ENCODE peak calls at places on chromosomes 6 and 20, in eight cellular contexts. D is psoas muscle, M is neural progenitor cell, J is heart left ventricle, C is lung, V is AG04450, B is aorta, X is adrenal gland. S is an unnamed sample.

GRCh38 chr6:87261534-87261933 is 60.9 kb upstream of the SMIM8 start:
- DNase-seq in D (no peak), M (no peak), J (no peak), C (no peak), V (no peak), B (no peak), X (no peak), S (no peak)

GRCh38 chr6:53299331-53299835 is 49.4 kb downstream of the ELOVL5 start:
- DNase-seq in D (no peak), M (no peak), J (no peak), C (no peak), V (no peak), B (no peak), X (no peak), S (no peak)

GRCh38 chr20:45307076-45307645 is 521 bp downstream of the RBPJL start:
- DNase-seq in D (no peak), M (no peak), J (no peak), C (no peak), V (no peak), B (no peak), X (no peak), S (no peak)

GRCh38 chr6:123089223-123089622 is 93.2 kb downstream of the CLVS2 start:
- DNase-seq in D (no peak), M (no peak), J (no peak), C (no peak), V (no peak), B (no peak), X (no peak), S (no peak)

GRCh38 chr20:57620274-57620990 is at the start of gene ZBP1:
- DNase-seq in D (no peak), M (no peak), J (no peak), C (no peak), V (no peak), B (peak), X (no peak), S (peak)

GRCh38 chr6:128723667-128724066 is 159.3 kb upstream of the LAMA2 start:
- DNase-seq in D (no peak), M (no peak), J (no peak), C (no peak), V (peak), B (no peak), X (no peak), S (no peak)

GRCh38 chr6:30876039-30876730 is 8.1 kb upstream of the DDR1 start:
- DNase-seq in D (no peak), M (no peak), J (no peak), C (no peak), V (no peak), B (no peak), X (peak), S (no peak)

GRCh38 chr6:27019651-27020552 is 227.6 kb upstream of the PRSS16 start:
- DNase-seq in D (peak), M (peak), J (peak), C (peak), V (peak), B (peak), X (peak), S (peak)

GRCh38 chr6:43221046-43221773 is 8.1 kb downstream of the DNPH1 start:
- DNase-seq in D (peak), M (no peak), J (peak), C (no peak), V (no peak), B (no peak), X (no peak), S (no peak)

GRCh38 chr6:97726378-97726777 is 443.4 kb upstream of the MMS22L start:
- DNase-seq in D (no peak), M (peak), J (no peak), C (no peak), V (no peak), B (no peak), X (no peak), S (no peak)

GRCh38 chr6:98833101-98834059 is 994 bp upstream of the POU3F2 start:
- DNase-seq in D (no peak), M (peak), J (peak), C (no peak), V (no peak), B (peak), X (peak), S (no peak)

GRCh38 chr6:79420054-79420453 is 117.2 kb downstream of the LCA5 start:
- DNase-seq in D (no peak), M (no peak), J (no peak), C (no peak), V (no peak), B (no peak), X (no peak), S (no peak)

GRCh38 chr20:7851031-7851490 is 89.2 kb downstream of the HAO1 start:
- DNase-seq in D (no peak), M (no peak), J (no peak), C (no peak), V (no peak), B (no peak), X (no peak), S (no peak)

GRCh38 chr20:62780204-62780603 is 16.1 kb upstream of the MRGBP start:
- DNase-seq in D (no peak), M (no peak), J (no peak), C (no peak), V (no peak), B (no peak), X (no peak), S (no peak)

GRCh38 chr6:167846997-167847606 is 20.4 kb downstream of the AFDN start:
- DNase-seq in D (no peak), M (no peak), J (no peak), C (no peak), V (no peak), B (no peak), X (no peak), S (no peak)

GRCh38 chr6:43038727-43039126 is 14.9 kb downstream of the CUL7 start:
- DNase-seq in D (no peak), M (no peak), J (no peak), C (no peak), V (no peak), B (no peak), X (no peak), S (no peak)

GRCh38 chr6:104418125-104418524 is 441.6 kb downstream of the HACE1 start:
- DNase-seq in D (no peak), M (no peak), J (no peak), C (no peak), V (no peak), B (no peak), X (no peak), S (no peak)

GRCh38 chr6:15822835-15823234 is 160.0 kb upstream of the DTNBP1 start:
- DNase-seq in D (no peak), M (no peak), J (no peak), C (no peak), V (no peak), B (no peak), X (no peak), S (no peak)

GRCh38 chr6:155207223-155207622 is 56.6 kb upstream of the CLDN20 start:
- DNase-seq in D (no peak), M (no peak), J (no peak), C (no peak), V (no peak), B (no peak), X (no peak), S (no peak)

GRCh38 chr6:12304487-12304886 is 14.3 kb downstream of the EDN1 start:
- DNase-seq in D (no peak), M (no peak), J (no peak), C (no peak), V (no peak), B (no peak), X (no peak), S (no peak)

GRCh38 chr6:142075516-142076101 is 57.1 kb upstream of the GJE1 start:
- DNase-seq in D (no peak), M (no peak), J (no peak), C (no peak), V (no peak), B (no peak), X (no peak), S (no peak)

GRCh38 chr20:61949363-61949713 is 116.3 kb downstream of the TAF4 start:
- DNase-seq in D (peak), M (no peak), J (no peak), C (no peak), V (no peak), B (peak), X (no peak), S (no peak)

GRCh38 chr20:50385733-50386640 is 124.2 kb upstream of the PTPN1 start:
- DNase-seq in D (peak), M (no peak), J (no peak), C (no peak), V (no peak), B (no peak), X (no peak), S (no peak)

DNA sequence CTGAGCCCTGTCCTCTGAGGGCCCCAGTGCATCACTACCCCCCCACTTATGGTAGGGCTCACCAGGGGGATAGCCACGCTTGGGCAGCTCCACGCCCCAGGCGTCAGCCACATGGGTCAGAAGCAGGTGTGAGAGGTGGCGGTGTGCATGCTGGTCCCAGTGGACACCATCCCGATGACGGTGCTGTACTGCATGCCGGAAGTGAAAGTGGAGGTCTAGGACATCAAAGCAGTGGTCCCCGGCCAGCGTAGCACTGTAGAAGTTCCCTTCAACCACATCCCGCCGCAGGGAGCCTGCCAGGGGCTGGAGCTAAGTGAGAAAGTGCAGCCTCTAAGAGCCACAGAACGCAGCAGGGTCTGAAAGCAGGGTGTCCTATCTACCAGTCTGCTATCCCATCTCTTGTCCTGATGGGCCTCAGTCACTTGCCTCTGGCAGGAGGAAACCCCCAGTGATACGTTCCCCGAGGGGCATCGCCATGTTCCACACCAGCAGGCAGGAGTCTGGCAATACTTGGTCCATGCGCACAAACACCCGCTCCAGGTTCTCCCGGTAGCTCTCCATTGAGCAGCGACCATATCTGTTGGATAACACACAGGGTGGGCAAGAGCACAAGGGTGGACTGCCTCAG is 2.2 kb downstream of the PCED1A start:
- DNase-seq in D (no peak), M (no peak), J (no peak), C (no peak), V (no peak), B (no peak), X (peak), S (no peak)
- H3K27ac ChIP-seq in D (no peak), M (no peak), J (no peak), C (no peak), V (no peak), B (no peak), X (no peak), S (no peak)

DNA sequence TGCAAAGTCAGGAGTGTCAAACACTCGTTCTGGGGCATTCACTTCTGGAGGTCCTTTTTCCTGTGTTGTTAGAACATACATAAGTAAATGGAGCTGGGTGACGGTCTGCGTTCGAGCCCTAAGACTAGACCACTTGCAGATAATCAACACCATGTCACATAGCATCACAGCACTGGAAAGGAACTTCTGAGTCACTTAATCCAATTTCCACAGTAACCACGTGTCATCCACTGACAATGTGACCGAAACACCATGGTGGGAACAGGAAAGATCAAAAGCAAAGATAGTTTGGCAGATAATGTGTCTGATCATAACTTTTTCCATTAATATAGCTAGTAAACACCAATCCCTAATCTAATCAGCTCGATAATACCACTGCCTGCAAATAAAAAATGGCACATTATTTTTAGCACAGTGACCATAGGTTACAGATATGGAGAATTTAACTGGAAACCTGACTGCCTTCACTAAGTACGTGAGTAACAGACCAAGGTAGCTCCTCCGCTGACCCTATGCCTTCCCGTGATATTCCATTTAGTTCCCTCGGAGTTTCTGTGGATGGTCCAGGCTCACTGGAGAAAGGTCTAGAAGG is 34.8 kb downstream of the WRNIP1 start:
- DNase-seq in D (no peak), M (no peak), J (no peak), C (peak), V (no peak), B (no peak), X (no peak), S (no peak)
- H3K27ac ChIP-seq in D (no peak), M (no peak), J (no peak), C (peak), V (no peak), B (no peak), X (no peak), S (no peak)

DNA sequence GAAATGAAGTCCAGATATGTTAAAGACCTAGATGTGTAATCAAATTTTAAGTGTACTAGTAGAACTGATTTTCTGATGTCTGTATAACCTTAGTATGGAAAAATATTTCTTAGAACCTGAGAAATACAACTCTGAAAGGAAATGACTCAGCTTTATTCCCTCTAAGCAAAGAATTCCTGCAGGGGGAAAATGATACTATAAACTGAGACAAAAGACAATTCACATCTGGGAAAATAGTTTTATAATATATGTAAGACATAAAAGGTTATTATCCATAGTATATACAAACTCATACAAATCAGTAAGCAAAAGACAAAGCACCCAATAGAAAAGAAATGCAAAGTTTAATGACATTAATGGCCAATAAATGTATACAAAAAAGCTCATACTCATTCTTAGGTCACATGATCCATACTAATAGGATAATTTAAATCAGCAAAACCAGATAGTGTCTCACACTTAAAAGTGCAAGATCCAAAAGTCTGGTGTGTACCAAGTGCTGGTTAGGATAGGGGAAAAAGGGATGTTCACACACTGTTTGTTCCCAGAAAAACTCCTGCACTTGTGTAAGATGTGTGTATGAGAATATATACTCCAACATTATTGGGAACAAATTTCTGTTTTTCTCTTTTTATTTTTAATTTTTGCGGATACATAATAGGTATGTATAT is 22.6 kb downstream of the RNF217 start:
- DNase-seq in D (no peak), M (no peak), J (no peak), C (no peak), V (no peak), B (no peak), X (no peak), S (no peak)
- H3K27ac ChIP-seq in D (no peak), M (no peak), J (no peak), C (no peak), V (peak), B (no peak), X (no peak), S (no peak)

GRCh38 chr20:1466211-1467081 is at the start of gene NSFL1C:
- DNase-seq in D (peak), M (peak), J (peak), C (peak), V (peak), B (peak), X (peak), S (peak)

GRCh38 chr20:1467082-1467354 is 369 bp upstream of the NSFL1C start:
- DNase-seq in D (no peak), M (no peak), J (no peak), C (no peak), V (no peak), B (no peak), X (no peak), S (no peak)

GRCh38 chr20:1463971-1464570 is 2.6 kb downstream of the NSFL1C start:
- DNase-seq in D (no peak), M (no peak), J (no peak), C (no peak), V (no peak), B (no peak), X (no peak), S (no peak)

GRCh38 chr20:1467355-1468116 is 887 bp upstream of the NSFL1C start:
- DNase-seq in D (no peak), M (peak), J (no peak), C (peak), V (no peak), B (peak), X (peak), S (peak)

GRCh38 chr20:1465470-1466210 is 1.0 kb downstream of the NSFL1C start:
- DNase-seq in D (no peak), M (no peak), J (no peak), C (no peak), V (no peak), B (no peak), X (no peak), S (no peak)
- H3K27ac ChIP-seq in D (peak), M (no peak), J (peak), C (peak), V (peak), B (no peak), X (peak), S (peak)